ENCODE peak calls at places on chromosomes 12 and 14, in four cellular contexts. One of them, this sample, is unnamed.

GRCh38 chr12:118015944-118016343 is 559 bp upstream of the RFC5 start:
- DNase-seq in kidney: no peak
- DNase-seq in NCI-H2081: no peak
- DNase-seq in left colon: no peak
- DNase-seq in this sample: no peak

GRCh38 chr14:100305446-100306255 is 593 bp downstream of the SLC25A29 start:
- DNase-seq in kidney: peak
- DNase-seq in NCI-H2081: peak
- DNase-seq in left colon: no peak
- DNase-seq in this sample: no peak

GRCh38 chr14:99664636-99665273 is 19.3 kb upstream of the CYP46A1 start:
- DNase-seq in kidney: no peak
- DNase-seq in NCI-H2081: no peak
- DNase-seq in left colon: no peak
- DNase-seq in this sample: no peak

GRCh38 chr12:22117551-22117950 is 71.5 kb downstream of the CMAS start:
- DNase-seq in kidney: no peak
- DNase-seq in NCI-H2081: no peak
- DNase-seq in left colon: no peak
- DNase-seq in this sample: no peak

GRCh38 chr12:120944645-120945217 is 33.6 kb upstream of the HNF1A start:
- DNase-seq in kidney: no peak
- DNase-seq in NCI-H2081: no peak
- DNase-seq in left colon: no peak
- DNase-seq in this sample: no peak

GRCh38 chr12:46503637-46504036 is 131.1 kb upstream of the SLC38A2 start:
- DNase-seq in kidney: no peak
- DNase-seq in NCI-H2081: no peak
- DNase-seq in left colon: no peak
- DNase-seq in this sample: no peak

GRCh38 chr14:92460916-92461579 is 52.5 kb upstream of the RIN3 start:
- DNase-seq in kidney: no peak
- DNase-seq in NCI-H2081: no peak
- DNase-seq in left colon: peak
- DNase-seq in this sample: no peak

GRCh38 chr14:103028161-103028767 is 29.1 kb downstream of the CDC42BPB start:
- DNase-seq in kidney: no peak
- DNase-seq in NCI-H2081: no peak
- DNase-seq in left colon: peak
- DNase-seq in this sample: no peak

GRCh38 chr12:16352481-16352880 is 5.0 kb downstream of the MGST1 start:
- DNase-seq in kidney: no peak
- DNase-seq in NCI-H2081: no peak
- DNase-seq in left colon: no peak
- DNase-seq in this sample: no peak

GRCh38 chr14:60189923-60190840 is 25.0 kb upstream of the DHRS7 start:
- DNase-seq in kidney: no peak
- DNase-seq in NCI-H2081: no peak
- DNase-seq in left colon: no peak
- DNase-seq in this sample: peak

GRCh38 chr14:49951946-49952345 is 59.1 kb downstream of the ARF6 start:
- DNase-seq in kidney: no peak
- DNase-seq in NCI-H2081: no peak
- DNase-seq in left colon: peak
- DNase-seq in this sample: no peak

GRCh38 chr12:122730215-122731014 is at the start of gene HCAR1:
- DNase-seq in kidney: no peak
- DNase-seq in NCI-H2081: peak
- DNase-seq in left colon: no peak
- DNase-seq in this sample: no peak

GRCh38 chr12:15726029-15726756 is 63.0 kb downstream of the EPS8 start:
- DNase-seq in kidney: no peak
- DNase-seq in NCI-H2081: no peak
- DNase-seq in left colon: no peak
- DNase-seq in this sample: no peak

GRCh38 chr12:11553871-11554533 is 95.5 kb upstream of the ETV6 start:
- DNase-seq in kidney: no peak
- DNase-seq in NCI-H2081: peak
- DNase-seq in left colon: peak
- DNase-seq in this sample: peak

GRCh38 chr14:88793259-88793625 is 489 bp upstream of the EML5 start:
- DNase-seq in kidney: no peak
- DNase-seq in NCI-H2081: no peak
- DNase-seq in left colon: peak
- DNase-seq in this sample: no peak